ENCODE peak calls at places on chromosomes 1 and 21, in nine cellular contexts. J is Panc1, V is cardiac muscle cell, T is ovary, U is K562, C is left ventricle myocardium inferior, B is esophagus squamous epithelium, D is stomach, E is psoas muscle. W is an unnamed sample. For H3K36me3 and H3K4me1, the result is how much of the 10 kb centered on the place peaks cover.

GRCh38 chr1:84851839-84852238 is 41.2 kb downstream of the LPAR3 start:
- DNase-seq in U (no peak), C (no peak), E (no peak), V (peak), T (no peak), D (no peak), J (no peak), B (no peak), W (no peak)

GRCh38 chr1:118185083-118185899 is at the start of gene SPAG17:
- DNase-seq in V (peak), C (peak), U (peak), T (peak), D (peak), B (no peak), J (no peak), E (peak), W (peak)

GRCh38 chr1:154726443-154726842 is 118.5 kb upstream of the ADAR start:
- DNase-seq in T (no peak), C (no peak), B (no peak), J (no peak), V (no peak), E (no peak), U (no peak), D (no peak), W (no peak)

GRCh38 chr1:118154220-118154619 is 30.8 kb downstream of the SPAG17 start:
- DNase-seq in E (no peak), U (no peak), B (no peak), C (no peak), D (no peak), J (no peak), V (peak), T (no peak), W (peak)

GRCh38 chr1:170765712-170766330 is 101.9 kb downstream of the PRRX1 start:
- DNase-seq in D (no peak), E (no peak), J (no peak), U (no peak), B (no peak), T (no peak), C (no peak), V (peak), W (no peak)

GRCh38 chr1:155910621-155911121 is 478 bp downstream of the RIT1 start:
- DNase-seq in B (no peak), T (peak), D (peak), U (peak), C (no peak), J (no peak), E (no peak), V (peak), W (peak)

GRCh38 chr1:54124472-54124871 is 28.3 kb downstream of the CDCP2 start:
- DNase-seq in C (no peak), D (peak), E (no peak), B (no peak), T (peak), J (no peak), U (no peak), V (no peak), W (no peak)

GRCh38 chr1:55146781-55147180 is 68.4 kb downstream of the USP24 start:
- DNase-seq in D (peak), U (peak), E (no peak), T (no peak), J (no peak), C (no peak), V (peak), B (no peak), W (no peak)

GRCh38 chr21:15729346-15729673 is 472 bp upstream of the USP25 start:
- DNase-seq in C (no peak), D (no peak), J (no peak), E (no peak), V (no peak), U (no peak), T (no peak), B (no peak), W (no peak)

GRCh38 chr1:43058545-43059360 is 100.1 kb upstream of the SLC2A1 start:
- DNase-seq in B (no peak), J (no peak), D (no peak), T (peak), E (no peak), V (peak), C (no peak), U (peak), W (no peak)

GRCh38 chr21:31260790-31261189 is 83.3 kb downstream of the TIAM1 start:
- DNase-seq in J (no peak), B (no peak), D (no peak), E (no peak), V (peak), T (no peak), C (no peak), U (no peak), W (no peak)

GRCh38 chr1:175911138-175911537 is 167.7 kb upstream of the TNR start:
- DNase-seq in J (no peak), C (no peak), E (no peak), U (no peak), T (no peak), V (no peak), B (no peak), D (no peak), W (no peak)

GRCh38 chr1:30801826-30802198 is 44.2 kb upstream of the LAPTM5 start:
- DNase-seq in T (peak), B (no peak), E (peak), U (peak), D (peak), V (peak), J (no peak), C (peak), W (peak)

GRCh38 chr1:201719812-201720521 is 109.0 kb upstream of the IPO9 start:
- DNase-seq in E (peak), T (peak), V (peak), C (peak), J (no peak), D (no peak), U (no peak), B (no peak), W (no peak)

GRCh38 chr1:185375583-185375982 is 58.5 kb upstream of the IVNS1ABP start:
- DNase-seq in E (peak), J (no peak), T (no peak), V (peak), D (peak), C (no peak), B (no peak), U (no peak), W (no peak)

GRCh38 chr1:23330846-23331245 is 13.2 kb downstream of the HNRNPR start:
- DNase-seq in T (no peak), B (no peak), C (no peak), U (no peak), J (no peak), E (no peak), D (no peak), V (peak), W (no peak)
- H3K36me3 ChIP-seq in T (under half), B (half or more), C (half or more), U (half or more), J (under half), E (half or more), D (half or more), V (half or more), W (under half)

GRCh38 chr1:198837276-198838021 is 198.6 kb downstream of the PTPRC start:
- DNase-seq in C (no peak), V (no peak), J (no peak), U (no peak), T (no peak), B (no peak), D (no peak), E (no peak), W (no peak)
- TF ChIP-seq CTCF in C (no peak), V (no peak), J (no peak), U (no peak), T (no peak), B (no peak), D (no peak), E (no peak), W (no peak)

DNA sequence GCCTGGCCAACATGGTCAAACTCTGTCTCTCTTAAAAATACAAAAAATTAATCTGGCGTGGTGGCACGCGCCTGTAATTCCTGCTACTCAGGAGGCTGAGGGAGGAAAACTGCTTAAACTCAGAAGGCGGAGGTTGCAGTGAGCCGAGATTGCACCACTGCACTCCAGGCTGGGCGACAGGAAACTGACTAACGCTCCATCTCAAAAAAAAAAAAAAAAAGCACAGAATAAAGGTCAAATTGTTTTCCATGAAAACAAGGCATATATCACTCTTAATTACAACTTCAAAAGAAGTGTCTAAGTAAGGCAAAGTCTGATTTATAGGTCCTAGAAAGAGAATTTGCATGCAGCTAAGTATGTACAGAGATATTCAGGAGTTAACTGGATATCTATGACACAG is 25.6 kb downstream of the EYA3 start:
- DNase-seq in T (no peak), V (peak), D (no peak), J (no peak), E (no peak), U (no peak), B (no peak), C (no peak), W (no peak)
- H3K4me1 ChIP-seq in T (under half), V (under half), D (under half), J (under half), E (under half), U (under half), B (under half), C (under half), W (under half)

DNA sequence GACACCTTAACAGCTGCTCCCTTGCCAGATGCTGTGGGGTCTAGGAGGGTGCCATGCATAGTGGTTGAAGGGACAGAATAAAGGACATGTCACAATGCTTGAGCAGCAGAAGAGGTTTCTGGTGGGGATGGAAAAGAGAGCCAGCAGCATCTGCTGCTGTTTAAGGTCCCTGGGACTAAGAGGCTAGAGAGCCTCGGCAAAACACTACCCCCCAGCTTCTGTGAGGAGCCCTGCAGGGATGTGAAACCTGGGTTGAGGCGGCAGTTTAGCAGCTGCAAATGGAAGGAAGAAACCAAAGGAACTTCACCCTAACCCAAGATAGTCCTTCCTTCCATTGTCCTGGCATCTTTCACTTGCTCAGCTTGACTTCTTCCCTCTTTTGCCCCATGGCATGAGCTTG is 39.4 kb downstream of the PLXNA2 start:
- DNase-seq in C (no peak), E (no peak), B (no peak), D (no peak), V (no peak), J (no peak), T (no peak), U (no peak), W (no peak)
- H3K36me3 ChIP-seq in C (under half), E (under half), B (under half), D (under half), V (under half), J (under half), T (under half), U (under half), W (under half)

DNA sequence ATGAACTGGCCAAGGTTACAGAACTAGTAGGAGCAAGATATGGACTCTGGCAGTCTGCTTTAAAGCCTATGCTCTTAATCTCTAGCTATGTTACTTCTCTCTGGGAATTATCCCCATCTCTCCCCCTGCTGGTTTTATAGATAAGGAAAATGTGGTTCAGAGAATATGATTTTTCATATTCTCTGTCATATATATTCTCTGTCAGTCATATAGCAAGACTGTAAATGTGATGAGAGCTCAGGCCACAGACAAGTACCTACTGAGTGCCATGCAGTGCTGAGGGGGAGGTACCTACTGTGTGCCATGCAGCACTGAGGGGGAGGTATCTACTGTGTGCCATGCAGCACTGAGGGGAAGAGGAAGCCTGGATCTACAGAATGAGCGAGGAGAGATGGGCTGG is 220.3 kb upstream of the FGGY start:
- DNase-seq in T (no peak), C (no peak), E (no peak), D (no peak), J (no peak), U (peak), B (no peak), V (peak), W (no peak)
- TF ChIP-seq CTCF in T (peak), C (peak), E (peak), D (no peak), J (no peak), U (peak), B (no peak), V (peak), W (no peak)

GRCh38 chr1:109395602-109396512 is 1.9 kb downstream of the SORT1 start:
- DNase-seq in C (no peak), T (no peak), B (no peak), E (no peak), U (no peak), J (no peak), V (peak), D (no peak), W (no peak)

GRCh38 chr1:109398343-109399225 is 866 bp upstream of the SORT1 start:
- DNase-seq in C (no peak), E (no peak), T (no peak), V (no peak), J (no peak), D (no peak), B (no peak), U (no peak), W (no peak)

GRCh38 chr1:109396513-109396839 is 1.2 kb downstream of the SORT1 start:
- DNase-seq in C (no peak), V (no peak), J (no peak), B (no peak), U (no peak), T (no peak), D (no peak), E (no peak), W (no peak)

GRCh38 chr1:109397451-109398342 is at the start of gene SORT1:
- DNase-seq in U (peak), E (peak), D (peak), C (peak), J (no peak), V (peak), T (peak), B (no peak), W (peak)

DNA sequence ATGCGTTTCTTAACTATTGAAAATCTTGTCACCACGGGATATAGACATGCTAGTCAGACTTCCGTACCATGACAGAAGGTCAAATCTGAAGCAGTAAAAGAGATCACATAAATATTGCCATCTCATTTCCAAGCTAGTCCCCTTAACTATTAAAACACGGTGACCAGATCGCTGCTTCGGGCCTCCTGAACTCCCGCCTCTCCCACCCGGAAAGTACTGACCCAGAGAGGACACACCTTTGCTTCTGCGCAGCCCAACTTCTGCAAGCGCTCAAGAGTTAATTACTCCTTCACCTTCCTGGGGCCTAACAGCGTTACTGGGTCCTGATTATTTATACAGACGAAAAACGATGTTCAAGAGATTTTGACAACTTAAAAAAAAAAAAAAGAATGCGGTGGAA is 747 bp downstream of the SORT1 start:
- DNase-seq in J (no peak), V (no peak), T (no peak), C (no peak), D (no peak), B (no peak), U (no peak), E (no peak), W (no peak)
- H3K4me1 ChIP-seq in J (under half), V (under half), T (under half), C (half or more), D (under half), B (under half), U (under half), E (under half), W (under half)

GRCh38 chr1:117093870-117094621 is 27.5 kb downstream of the TRIM45 start:
- DNase-seq in E (no peak), C (no peak), B (no peak), J (no peak), V (peak), D (no peak), T (no peak), U (peak), W (no peak)
- H3K36me3 ChIP-seq in E (under half), C (under half), B (half or more), J (under half), V (under half), D (half or more), T (under half), U (half or more), W (under half)

GRCh38 chr1:182444497-182444896 is 5.4 kb upstream of the RGSL1 start:
- DNase-seq in T (no peak), E (no peak), U (no peak), C (no peak), J (no peak), D (no peak), V (no peak), B (no peak), W (no peak)
- TF ChIP-seq CTCF in T (no peak), E (no peak), U (peak), C (no peak), J (no peak), D (no peak), V (no peak), B (no peak), W (no peak)

GRCh38 chr1:21293537-21294265 is 3.4 kb upstream of the ECE1 start:
- DNase-seq in J (no peak), V (no peak), D (no peak), C (no peak), B (no peak), T (no peak), U (no peak), E (no peak), W (no peak)
- H3K4me1 ChIP-seq in J (half or more), V (under half), D (half or more), C (half or more), B (under half), T (under half), U (under half), E (under half), W (under half)